ENCODE peak calls at places on chromosomes 7 and 10, in six cellular contexts. M, E, T, Q, H and Y are unnamed samples.

GRCh38 chr7:31521336-31522010 is 7.6 kb downstream of the ITPRID1 start:
- DNase-seq in Q (no peak), T (no peak), M (no peak), E (no peak), H (no peak), Y (no peak)

GRCh38 chr10:61779950-61780659 is 117.4 kb downstream of the CABCOCO1 start:
- DNase-seq in E (no peak), H (no peak), Q (peak), T (peak), M (no peak), Y (no peak)

GRCh38 chr10:23918839-23919238 is 290.1 kb upstream of the KIAA1217 start:
- DNase-seq in H (no peak), E (no peak), M (no peak), T (no peak), Q (no peak), Y (no peak)

GRCh38 chr10:96511044-96511945 is 2.4 kb downstream of the TLL2 start:
- DNase-seq in E (no peak), H (peak), T (peak), Q (no peak), M (no peak), Y (no peak)

GRCh38 chr10:124155781-124156401 is 62.5 kb upstream of the CHST15 start:
- DNase-seq in H (peak), E (no peak), Q (peak), M (no peak), T (peak), Y (no peak)

GRCh38 chr10:73886625-73887024 is 12.3 kb upstream of the CAMK2G start:
- DNase-seq in M (no peak), Q (no peak), E (no peak), T (no peak), H (no peak), Y (no peak)

GRCh38 chr7:155291045-155291530 is 6.6 kb upstream of the INSIG1 start:
- DNase-seq in H (no peak), Q (no peak), E (no peak), T (peak), M (no peak), Y (no peak)

GRCh38 chr10:69668722-69669121 is 38.7 kb downstream of the FAM241B start:
- DNase-seq in M (no peak), E (no peak), H (no peak), Q (no peak), T (no peak), Y (no peak)

GRCh38 chr10:28713626-28714352 is 36.5 kb downstream of the BAMBI start:
- DNase-seq in E (no peak), H (no peak), M (no peak), Q (no peak), T (no peak), Y (no peak)

GRCh38 chr10:130895172-130895571 is 416.3 kb downstream of the TCERG1L start:
- DNase-seq in Q (no peak), H (no peak), M (no peak), E (no peak), T (no peak), Y (no peak)

GRCh38 chr10:130105724-130106123 is 4.9 kb downstream of the C10orf143 start:
- DNase-seq in M (no peak), H (no peak), E (no peak), T (no peak), Q (no peak), Y (no peak)

GRCh38 chr10:103007017-103007416 is 88.9 kb downstream of the CNNM2 start:
- DNase-seq in H (no peak), Q (no peak), T (no peak), E (no peak), M (no peak), Y (no peak)
- TF ChIP-seq POLR2A in H (no peak), Q (no peak), T (no peak), E (no peak), M (no peak), Y (no peak)

DNA sequence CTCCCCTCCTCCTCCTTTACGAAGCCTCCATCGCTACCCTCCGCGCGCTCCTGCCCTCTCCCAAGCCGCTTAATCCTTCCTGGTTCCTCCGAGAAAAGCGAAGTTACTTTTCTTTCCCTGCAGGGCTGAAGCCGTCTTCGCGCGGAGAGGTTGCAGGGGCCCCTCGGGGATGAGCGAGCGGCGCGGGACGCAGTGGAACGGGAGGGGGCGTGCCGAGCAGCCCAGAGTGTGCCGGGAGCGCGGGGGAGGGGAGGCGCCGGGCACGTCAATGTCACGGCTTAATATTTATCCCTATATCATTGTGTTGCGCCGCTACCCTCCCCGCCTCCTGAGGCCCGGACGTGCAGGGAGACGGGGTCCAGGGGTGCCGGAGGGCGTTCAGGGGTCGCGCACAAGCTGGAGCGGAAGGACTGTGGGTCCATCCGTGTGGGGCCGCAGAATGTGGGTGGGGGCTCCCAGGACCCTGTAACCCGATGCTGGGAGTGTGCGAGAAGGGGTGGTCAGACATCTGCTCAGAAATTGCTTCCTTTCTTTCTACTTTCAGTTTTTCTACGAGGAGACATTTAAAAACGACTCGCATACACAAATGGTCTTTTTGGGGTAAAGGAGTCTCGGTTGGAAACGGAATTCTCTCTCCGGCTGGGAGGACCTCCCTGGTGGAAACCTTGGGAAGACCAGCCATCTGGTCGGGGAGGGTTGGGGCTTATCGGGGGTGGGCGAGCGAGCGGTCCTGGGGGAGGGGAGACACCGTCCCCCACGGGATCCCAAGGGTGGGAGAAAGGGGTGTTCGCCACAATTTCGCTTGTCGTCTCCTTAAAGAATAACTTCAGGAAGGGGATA is 2.4 kb downstream of the CDK6 start:
- DNase-seq in H (peak), T (peak), E (no peak), M (peak), Q (peak), Y (peak)
- TF ChIP-seq POLR2A in H (peak), T (peak), E (no peak), M (no peak), Q (peak), Y (peak)

GRCh38 chr10:113268186-113268585 is 284.7 kb upstream of the HABP2 start:
- DNase-seq in Q (no peak), H (no peak), M (no peak), E (no peak), T (no peak), Y (no peak)
- TF ChIP-seq POLR2A in Q (no peak), H (no peak), M (no peak), E (no peak), T (no peak), Y (no peak)

GRCh38 chr7:95668504-95669018 is 72.2 kb upstream of the PDK4 start:
- DNase-seq in T (no peak), E (no peak), Q (no peak), H (no peak), M (no peak), Y (no peak)
- TF ChIP-seq POLR2A in T (no peak), E (no peak), Q (no peak), H (no peak), M (no peak), Y (no peak)

GRCh38 chr10:22251751-22252285 is 34.0 kb upstream of the EBLN1 start:
- DNase-seq in T (peak), M (peak), H (no peak), E (peak), Q (peak), Y (peak)
- TF ChIP-seq POLR2A in T (no peak), M (no peak), H (peak), E (no peak), Q (no peak), Y (no peak)

DNA sequence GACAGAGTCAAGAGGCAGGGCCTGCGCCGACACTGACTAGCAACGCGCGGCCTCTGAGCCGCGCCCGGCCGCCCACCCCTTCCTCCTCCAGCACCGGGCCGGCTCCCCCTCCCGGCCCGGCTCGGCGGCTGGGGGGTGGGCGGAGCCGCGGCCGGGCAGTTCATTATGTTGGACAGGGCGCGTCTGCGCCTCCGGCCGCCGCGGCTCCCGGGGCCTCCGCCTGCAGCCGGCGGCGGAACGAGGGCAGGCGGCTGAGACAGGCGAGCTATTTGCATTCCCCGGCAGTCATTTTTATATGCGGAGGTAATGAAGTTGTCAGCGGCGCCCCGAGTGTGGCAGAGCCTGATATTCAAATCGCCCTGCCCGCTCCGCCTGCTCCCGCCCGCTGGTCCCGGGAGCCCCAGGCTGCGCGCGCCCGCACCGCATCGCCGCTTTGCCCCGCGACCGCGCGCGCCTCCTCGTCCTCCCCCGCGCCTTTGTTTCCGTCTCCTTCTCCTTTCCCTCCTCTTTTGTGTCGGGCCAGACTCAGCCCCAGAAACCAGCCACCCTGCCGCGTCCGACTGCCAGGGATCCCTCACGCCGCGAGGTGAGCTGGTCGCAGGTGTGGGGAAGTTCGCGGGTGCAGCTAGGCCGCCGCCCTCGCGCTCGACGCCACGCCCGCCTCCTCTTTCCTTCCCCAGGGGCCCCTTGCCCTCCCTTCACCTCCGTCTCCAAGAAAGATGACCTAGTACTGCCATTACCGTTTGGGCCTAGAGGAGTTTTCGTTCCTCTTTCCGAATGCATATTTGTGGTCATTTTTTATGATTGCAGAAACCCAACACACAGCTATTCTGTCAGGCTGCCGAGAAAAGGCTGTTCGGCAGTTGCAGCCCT is 107.0 kb downstream of the SNX10 start:
- DNase-seq in Q (peak), E (peak), H (peak), T (peak), M (peak), Y (peak)
- TF ChIP-seq POLR2A in Q (no peak), E (peak), H (peak), T (peak), M (no peak), Y (peak)

GRCh38 chr10:68110027-68110426 is 739 bp downstream of the MYPN start:
- DNase-seq in E (no peak), Q (no peak), M (no peak), T (no peak), H (no peak), Y (no peak)
- TF ChIP-seq POLR2A in E (no peak), Q (no peak), M (no peak), T (no peak), H (no peak), Y (no peak)